ENCODE peak calls at places on chromosomes 4 and X, in eight cellular contexts. O is iPS-NIHi11; I is naive B cell; F is neural progenitor cell; K is activated CD4-positive, alpha-beta T cell treated with anti-CD3 and anti-CD28 coated beads for 1 hour; D is GM10248; M is K562; H is GM03348. N is an unnamed sample.

GRCh38 chr4:81647388-81647787 is 175.7 kb upstream of the RASGEF1B start:
- DNase-seq in O (peak), I (no peak), F (peak), K (no peak), D (no peak), M (no peak), H (no peak), N (no peak)

GRCh38 chr4:16684083-16684482 is 214.4 kb downstream of the LDB2 start:
- DNase-seq in O (no peak), I (no peak), F (no peak), K (no peak), D (no peak), M (no peak), H (peak), N (no peak)

GRCh38 chrX:11239230-11239629 is 54.0 kb upstream of the AMELX start:
- DNase-seq in O (no peak), I (no peak), F (no peak), K (no peak), D (peak), M (peak), H (peak), N (peak)

GRCh38 chr4:1626151-1626550 is 58.0 kb downstream of the FAM53A start:
- DNase-seq in O (no peak), I (no peak), F (no peak), K (no peak), D (no peak), M (no peak), H (no peak), N (no peak)

GRCh38 chr4:54719378-54719777 is 61.6 kb downstream of the KIT start:
- DNase-seq in O (no peak), I (no peak), F (no peak), K (no peak), D (no peak), M (no peak), H (no peak), N (peak)

GRCh38 chr4:64192731-64193412 is 216.4 kb downstream of the TECRL start:
- DNase-seq in O (no peak), I (no peak), F (no peak), K (no peak), D (no peak), M (no peak), H (no peak), N (no peak)

GRCh38 chr4:119207051-119207450 is 5.5 kb upstream of the USP53 start:
- DNase-seq in O (no peak), I (no peak), F (no peak), K (no peak), D (no peak), M (no peak), H (peak), N (no peak)

GRCh38 chrX:43809463-43809862 is 72.8 kb downstream of the MAOB start:
- DNase-seq in O (no peak), I (no peak), F (no peak), K (no peak), D (no peak), M (no peak), H (peak), N (no peak)

GRCh38 chr4:7361256-7361655 is 73.5 kb downstream of the PSAPL1 start:
- DNase-seq in O (no peak), I (no peak), F (peak), K (no peak), D (no peak), M (no peak), H (no peak), N (no peak)

GRCh38 chrX:110066488-110067225 is 63.7 kb downstream of the TMEM164 start:
- DNase-seq in O (no peak), I (no peak), F (no peak), K (no peak), D (no peak), M (no peak), H (no peak), N (no peak)

GRCh38 chr4:185542626-185543336 is 7.5 kb upstream of the PDLIM3 start:
- DNase-seq in O (no peak), I (no peak), F (no peak), K (no peak), D (no peak), M (no peak), H (no peak), N (no peak)

GRCh38 chr4:169458575-169458974 is 153.8 kb downstream of the NEK1 start:
- DNase-seq in O (no peak), I (no peak), F (no peak), K (no peak), D (no peak), M (no peak), H (no peak), N (no peak)

GRCh38 chr4:16269742-16270522 is 43.7 kb upstream of the TAPT1 start:
- DNase-seq in O (no peak), I (no peak), F (no peak), K (no peak), D (no peak), M (no peak), H (peak), N (no peak)

GRCh38 chr4:8157944-8158709 is 486 bp downstream of the ABLIM2 start:
- DNase-seq in O (no peak), I (no peak), F (no peak), K (no peak), D (no peak), M (no peak), H (peak), N (no peak)

GRCh38 chr4:72701987-72702819 is 133.2 kb upstream of the ADAMTS3 start:
- DNase-seq in O (peak), I (peak), F (peak), K (no peak), D (peak), M (peak), H (peak), N (peak)

GRCh38 chr4:182144621-182145359 is 98.4 kb upstream of the TENM3 start:
- DNase-seq in O (peak), I (no peak), F (peak), K (no peak), D (no peak), M (no peak), H (peak), N (no peak)

GRCh38 chr4:31905363-31905762 is 1185.2 kb downstream of the PCDH7 start:
- DNase-seq in O (no peak), I (no peak), F (no peak), K (no peak), D (no peak), M (no peak), H (no peak), N (no peak)

GRCh38 chr4:3294401-3295241 is 1.8 kb downstream of the RGS12 start:
- DNase-seq in O (no peak), I (no peak), F (no peak), K (no peak), D (no peak), M (no peak), H (no peak), N (no peak)

GRCh38 chrX:27619975-27620374 is 29.8 kb downstream of the DCAF8L2 start:
- DNase-seq in O (no peak), I (no peak), F (peak), K (no peak), D (no peak), M (peak), H (no peak), N (peak)

GRCh38 chrX:70444326-70445196 is at the start of gene DLG3:
- DNase-seq in O (peak), I (no peak), F (peak), K (no peak), D (peak), M (no peak), H (peak), N (no peak)

GRCh38 chr4:168557658-168558057 is 60.8 kb downstream of the PALLD start:
- DNase-seq in O (no peak), I (no peak), F (no peak), K (no peak), D (no peak), M (no peak), H (no peak), N (no peak)

GRCh38 chrX:7159132-7159861 is 11.3 kb upstream of the PUDP start:
- DNase-seq in O (no peak), I (no peak), F (no peak), K (no peak), D (no peak), M (no peak), H (peak), N (no peak)

GRCh38 chr4:86640469-86640868 is 46.4 kb downstream of the PTPN13 start:
- DNase-seq in O (no peak), I (no peak), F (no peak), K (no peak), D (no peak), M (no peak), H (peak), N (no peak)

GRCh38 chr4:146059153-146059552 is 116.4 kb upstream of the LSM6 start:
- DNase-seq in O (no peak), I (peak), F (no peak), K (no peak), D (peak), M (no peak), H (no peak), N (no peak)

GRCh38 chrX:54891573-54891972 is 29.1 kb upstream of the TRO start:
- DNase-seq in O (peak), I (no peak), F (peak), K (no peak), D (peak), M (peak), H (peak), N (peak)

GRCh38 chr4:66430856-66431255 is 760.6 kb upstream of the EPHA5 start:
- DNase-seq in O (no peak), I (no peak), F (peak), K (no peak), D (no peak), M (no peak), H (peak), N (no peak)

GRCh38 chr4:38377195-38377594 is 286.8 kb upstream of the KLF3 start:
- DNase-seq in O (no peak), I (no peak), F (no peak), K (no peak), D (no peak), M (no peak), H (no peak), N (no peak)

GRCh38 chr4:14000091-14000814 is 372.7 kb upstream of the BOD1L1 start:
- DNase-seq in O (no peak), I (no peak), F (no peak), K (no peak), D (no peak), M (no peak), H (no peak), N (no peak)